ENCODE peak calls at places on chromosomes 12 and 14, in six cellular contexts. One of them, this sample, is unnamed.

GRCh38 chr12:57611810-57612710 is 825 bp downstream of the ARHGEF25 start:
- DNase-seq in CD8-positive, alpha-beta T cell: no peak
- DNase-seq in lower leg skin: no peak
- DNase-seq in left ventricle myocardium inferior: no peak
- DNase-seq in fibroblast of lung: no peak
- DNase-seq in astrocyte: no peak
- DNase-seq in this sample: no peak

GRCh38 chr14:58107947-58108552 is 44.0 kb downstream of the ARMH4 start:
- DNase-seq in CD8-positive, alpha-beta T cell: peak; percentile 27
- DNase-seq in lower leg skin: peak; percentile 22
- DNase-seq in left ventricle myocardium inferior: no peak
- DNase-seq in fibroblast of lung: peak; percentile 64
- DNase-seq in astrocyte: peak; percentile 40
- DNase-seq in this sample: peak; percentile 46

GRCh38 chr12:33828326-33828725 is 194.0 kb upstream of the ALG10 start:
- DNase-seq in CD8-positive, alpha-beta T cell: no peak
- DNase-seq in lower leg skin: no peak
- DNase-seq in left ventricle myocardium inferior: no peak
- DNase-seq in fibroblast of lung: no peak
- DNase-seq in astrocyte: no peak
- DNase-seq in this sample: no peak

GRCh38 chr12:69497308-69498026 is 27.3 kb downstream of the FRS2 start:
- DNase-seq in CD8-positive, alpha-beta T cell: no peak
- DNase-seq in lower leg skin: no peak
- DNase-seq in left ventricle myocardium inferior: no peak
- DNase-seq in fibroblast of lung: peak; percentile 39
- DNase-seq in astrocyte: no peak
- DNase-seq in this sample: no peak

GRCh38 chr14:28157887-28158791 is 608.4 kb upstream of the FOXG1 start:
- DNase-seq in CD8-positive, alpha-beta T cell: no peak
- DNase-seq in lower leg skin: no peak
- DNase-seq in left ventricle myocardium inferior: no peak
- DNase-seq in fibroblast of lung: no peak
- DNase-seq in astrocyte: no peak
- DNase-seq in this sample: no peak

GRCh38 chr12:32917094-32917611 is 20.6 kb upstream of the PKP2 start:
- DNase-seq in CD8-positive, alpha-beta T cell: no peak
- DNase-seq in lower leg skin: peak; percentile 28
- DNase-seq in left ventricle myocardium inferior: no peak
- DNase-seq in fibroblast of lung: peak; percentile 76
- DNase-seq in astrocyte: peak; percentile 67
- DNase-seq in this sample: no peak

GRCh38 chr14:100640481-100641273 is 53.5 kb upstream of the BEGAIN start:
- DNase-seq in CD8-positive, alpha-beta T cell: peak; percentile 78
- DNase-seq in lower leg skin: no peak
- DNase-seq in left ventricle myocardium inferior: no peak
- DNase-seq in fibroblast of lung: peak; percentile 79
- DNase-seq in astrocyte: peak; percentile 72
- DNase-seq in this sample: no peak

GRCh38 chr14:60736494-60736893 is 1.9 kb downstream of the MNAT1 start:
- DNase-seq in CD8-positive, alpha-beta T cell: no peak
- DNase-seq in lower leg skin: no peak
- DNase-seq in left ventricle myocardium inferior: no peak
- DNase-seq in fibroblast of lung: peak; percentile 85
- DNase-seq in astrocyte: peak; percentile 81
- DNase-seq in this sample: no peak

GRCh38 chr12:106442575-106442974 is 85.0 kb downstream of the POLR3B start:
- DNase-seq in CD8-positive, alpha-beta T cell: no peak
- DNase-seq in lower leg skin: no peak
- DNase-seq in left ventricle myocardium inferior: no peak
- DNase-seq in fibroblast of lung: no peak
- DNase-seq in astrocyte: no peak
- DNase-seq in this sample: no peak

GRCh38 chr12:114274131-114274530 is 131.8 kb downstream of the TBX5 start:
- DNase-seq in CD8-positive, alpha-beta T cell: no peak
- DNase-seq in lower leg skin: no peak
- DNase-seq in left ventricle myocardium inferior: no peak
- DNase-seq in fibroblast of lung: no peak
- DNase-seq in astrocyte: no peak
- DNase-seq in this sample: no peak

GRCh38 chr12:105084251-105085250 is at the start of gene ALDH1L2:
- DNase-seq in CD8-positive, alpha-beta T cell: peak; percentile 28
- DNase-seq in lower leg skin: peak; percentile 65
- DNase-seq in left ventricle myocardium inferior: peak; percentile 85
- DNase-seq in fibroblast of lung: peak; percentile 89
- DNase-seq in astrocyte: peak; percentile 79
- DNase-seq in this sample: peak; percentile 89

GRCh38 chr12:101642115-101643067 is 47.6 kb downstream of the MYBPC1 start:
- DNase-seq in CD8-positive, alpha-beta T cell: no peak
- DNase-seq in lower leg skin: no peak
- DNase-seq in left ventricle myocardium inferior: no peak
- DNase-seq in fibroblast of lung: no peak
- DNase-seq in astrocyte: no peak
- DNase-seq in this sample: no peak

GRCh38 chr12:19833775-19834501 is 394.6 kb downstream of the AEBP2 start:
- DNase-seq in CD8-positive, alpha-beta T cell: no peak
- DNase-seq in lower leg skin: no peak
- DNase-seq in left ventricle myocardium inferior: no peak
- DNase-seq in fibroblast of lung: peak; percentile 76
- DNase-seq in astrocyte: peak; percentile 69
- DNase-seq in this sample: no peak

GRCh38 chr14:97185186-97185585 is 388.0 kb downstream of the VRK1 start:
- DNase-seq in CD8-positive, alpha-beta T cell: peak; percentile 23
- DNase-seq in lower leg skin: no peak
- DNase-seq in left ventricle myocardium inferior: no peak
- DNase-seq in fibroblast of lung: peak; percentile 15
- DNase-seq in astrocyte: no peak
- DNase-seq in this sample: no peak

GRCh38 chr12:75315518-75315917 is 14.6 kb downstream of the CAPS2 start:
- DNase-seq in CD8-positive, alpha-beta T cell: no peak
- DNase-seq in lower leg skin: no peak
- DNase-seq in left ventricle myocardium inferior: no peak
- DNase-seq in fibroblast of lung: peak; percentile 82
- DNase-seq in astrocyte: peak; percentile 76
- DNase-seq in this sample: no peak

GRCh38 chr12:20369164-20370000 is 1.0 kb downstream of the PDE3A start:
- DNase-seq in CD8-positive, alpha-beta T cell: no peak
- DNase-seq in lower leg skin: peak; percentile 20
- DNase-seq in left ventricle myocardium inferior: peak; percentile 89
- DNase-seq in fibroblast of lung: peak; percentile 76
- DNase-seq in astrocyte: peak; percentile 62
- DNase-seq in this sample: no peak

DNA sequence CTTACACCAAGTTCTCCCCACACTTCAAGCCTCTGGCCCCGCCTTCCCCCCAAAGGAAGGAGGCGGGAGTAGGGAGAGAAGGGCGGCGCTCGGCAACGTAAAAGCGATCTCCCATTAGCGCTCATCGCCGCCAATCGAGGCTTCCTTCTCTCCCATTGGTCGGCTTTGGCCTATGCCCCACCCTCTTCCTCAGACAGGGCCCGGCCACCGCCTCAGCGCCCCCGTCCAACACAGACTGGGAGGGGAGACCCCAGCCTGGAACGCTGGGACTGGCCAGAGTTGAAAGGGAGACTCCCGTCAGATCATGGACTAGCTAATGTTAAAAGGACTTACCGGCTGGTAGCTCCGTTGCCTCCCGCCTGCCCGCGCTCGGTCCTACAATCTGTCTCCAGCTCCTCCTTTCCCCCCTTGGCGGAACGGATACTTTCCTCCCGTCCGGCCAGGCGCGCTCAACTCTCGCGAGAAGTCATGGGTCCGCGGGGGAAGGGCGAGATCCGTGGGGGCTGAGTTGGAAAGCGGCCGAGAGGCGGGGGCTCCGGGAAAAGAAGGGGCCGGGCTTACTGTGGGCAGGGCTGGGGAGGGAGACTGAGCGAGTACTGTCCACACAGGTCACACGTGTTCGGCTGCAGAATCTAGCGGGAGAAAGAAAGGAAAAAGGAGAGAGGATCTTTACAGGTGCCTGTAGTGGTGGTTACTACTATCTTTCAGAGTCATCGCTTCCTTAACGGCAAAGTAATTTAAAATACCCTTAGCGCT is at the start of gene ATF7:
- DNase-seq in CD8-positive, alpha-beta T cell: peak; percentile 99
- DNase-seq in lower leg skin: peak; percentile 97
- DNase-seq in left ventricle myocardium inferior: peak; percentile 98
- DNase-seq in fibroblast of lung: peak; percentile 96
- DNase-seq in astrocyte: peak; percentile 93
- DNase-seq in this sample: peak; percentile 96
- TF ChIP-seq CTCF in CD8-positive, alpha-beta T cell: no peak
- TF ChIP-seq CTCF in lower leg skin: no peak
- TF ChIP-seq CTCF in left ventricle myocardium inferior: peak; percentile 10
- TF ChIP-seq CTCF in fibroblast of lung: no peak
- TF ChIP-seq CTCF in astrocyte: no peak
- TF ChIP-seq CTCF in this sample: no peak

DNA sequence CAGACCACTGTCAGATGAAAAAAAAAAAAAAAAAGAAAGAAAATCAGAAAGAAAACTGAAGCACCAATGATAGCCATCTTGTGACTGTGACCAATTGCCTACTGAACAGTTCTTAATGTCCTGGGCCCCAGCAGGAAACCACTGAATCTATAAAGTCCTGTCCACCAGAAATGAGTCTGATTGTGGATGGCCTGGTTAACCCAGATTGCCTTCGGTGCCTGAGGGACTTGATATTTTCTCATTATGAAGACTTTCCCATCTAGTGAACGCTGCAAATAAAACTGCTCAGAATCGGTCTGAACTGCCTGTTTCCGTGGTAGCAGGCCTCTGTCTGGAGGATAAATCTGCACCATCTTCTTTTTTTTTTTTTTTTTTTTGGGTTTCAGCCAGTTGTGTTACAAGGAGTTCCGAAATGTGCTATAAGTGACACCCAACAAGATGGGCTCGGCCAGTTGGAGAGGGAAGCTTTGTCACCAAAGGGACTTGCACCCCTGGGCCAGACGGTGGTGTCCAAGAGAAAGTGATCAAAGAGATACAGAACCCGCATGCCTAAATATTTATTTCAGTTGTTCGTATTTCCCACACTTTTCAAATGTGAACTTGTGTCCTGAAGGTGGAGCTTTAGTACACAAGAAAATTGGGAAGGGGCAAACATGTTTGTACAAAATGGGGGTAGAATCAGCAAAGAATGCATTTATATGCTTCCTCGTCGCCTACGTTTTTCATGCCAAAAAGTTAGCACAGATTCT is 3.0 kb upstream of the PLXNC1 start:
- DNase-seq in CD8-positive, alpha-beta T cell: no peak
- DNase-seq in lower leg skin: no peak
- DNase-seq in left ventricle myocardium inferior: no peak
- DNase-seq in fibroblast of lung: peak; percentile 29
- DNase-seq in astrocyte: peak; percentile 19
- DNase-seq in this sample: peak; percentile 14
- TF ChIP-seq CTCF in CD8-positive, alpha-beta T cell: no peak
- TF ChIP-seq CTCF in lower leg skin: no peak
- TF ChIP-seq CTCF in left ventricle myocardium inferior: peak; percentile 53
- TF ChIP-seq CTCF in fibroblast of lung: peak; percentile 43
- TF ChIP-seq CTCF in astrocyte: peak; percentile 33
- TF ChIP-seq CTCF in this sample: peak; percentile 45

DNA sequence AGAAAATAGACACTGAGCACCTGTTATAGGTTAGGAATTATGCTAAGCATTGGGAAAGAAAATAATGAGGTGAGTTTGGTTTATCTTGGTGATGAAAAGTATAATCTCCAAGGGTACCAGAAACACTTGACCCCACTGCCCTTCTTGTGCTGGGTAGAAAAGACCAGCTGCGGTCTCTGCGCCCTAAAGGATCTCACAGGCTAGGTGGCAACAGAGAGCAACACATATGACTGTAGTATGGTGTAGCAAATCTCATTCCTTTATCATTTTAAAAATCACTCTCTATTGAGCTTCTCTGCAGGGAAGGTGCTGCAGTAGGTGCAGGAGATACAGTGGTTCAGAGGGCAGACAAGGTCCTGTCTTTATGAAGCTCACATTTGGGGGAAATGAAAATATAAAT is 26.1 kb downstream of the NRXN3 start:
- DNase-seq in CD8-positive, alpha-beta T cell: no peak
- DNase-seq in lower leg skin: no peak
- DNase-seq in left ventricle myocardium inferior: no peak
- DNase-seq in fibroblast of lung: no peak
- DNase-seq in astrocyte: no peak
- DNase-seq in this sample: no peak
- TF ChIP-seq CTCF in CD8-positive, alpha-beta T cell: no peak
- TF ChIP-seq CTCF in lower leg skin: no peak
- TF ChIP-seq CTCF in left ventricle myocardium inferior: no peak
- TF ChIP-seq CTCF in fibroblast of lung: no peak
- TF ChIP-seq CTCF in astrocyte: no peak
- TF ChIP-seq CTCF in this sample: no peak

GRCh38 chr14:31419179-31420012 is 954 bp downstream of the HEATR5A start:
- DNase-seq in CD8-positive, alpha-beta T cell: no peak
- DNase-seq in lower leg skin: no peak
- DNase-seq in left ventricle myocardium inferior: no peak
- DNase-seq in fibroblast of lung: peak; percentile 52
- DNase-seq in astrocyte: peak; percentile 29
- DNase-seq in this sample: no peak

GRCh38 chr14:31420013-31420318 is 384 bp downstream of the HEATR5A start:
- DNase-seq in CD8-positive, alpha-beta T cell: peak; percentile 20
- DNase-seq in lower leg skin: no peak
- DNase-seq in left ventricle myocardium inferior: peak; percentile 63
- DNase-seq in fibroblast of lung: no peak
- DNase-seq in astrocyte: no peak
- DNase-seq in this sample: no peak

GRCh38 chr14:31421200-31421599 is 850 bp upstream of the HEATR5A start:
- DNase-seq in CD8-positive, alpha-beta T cell: no peak
- DNase-seq in lower leg skin: no peak
- DNase-seq in left ventricle myocardium inferior: no peak
- DNase-seq in fibroblast of lung: no peak
- DNase-seq in astrocyte: no peak
- DNase-seq in this sample: no peak

GRCh38 chr14:31418440-31418839 is 1.9 kb downstream of the HEATR5A start:
- DNase-seq in CD8-positive, alpha-beta T cell: no peak
- DNase-seq in lower leg skin: no peak
- DNase-seq in left ventricle myocardium inferior: no peak
- DNase-seq in fibroblast of lung: no peak
- DNase-seq in astrocyte: no peak
- DNase-seq in this sample: no peak

DNA sequence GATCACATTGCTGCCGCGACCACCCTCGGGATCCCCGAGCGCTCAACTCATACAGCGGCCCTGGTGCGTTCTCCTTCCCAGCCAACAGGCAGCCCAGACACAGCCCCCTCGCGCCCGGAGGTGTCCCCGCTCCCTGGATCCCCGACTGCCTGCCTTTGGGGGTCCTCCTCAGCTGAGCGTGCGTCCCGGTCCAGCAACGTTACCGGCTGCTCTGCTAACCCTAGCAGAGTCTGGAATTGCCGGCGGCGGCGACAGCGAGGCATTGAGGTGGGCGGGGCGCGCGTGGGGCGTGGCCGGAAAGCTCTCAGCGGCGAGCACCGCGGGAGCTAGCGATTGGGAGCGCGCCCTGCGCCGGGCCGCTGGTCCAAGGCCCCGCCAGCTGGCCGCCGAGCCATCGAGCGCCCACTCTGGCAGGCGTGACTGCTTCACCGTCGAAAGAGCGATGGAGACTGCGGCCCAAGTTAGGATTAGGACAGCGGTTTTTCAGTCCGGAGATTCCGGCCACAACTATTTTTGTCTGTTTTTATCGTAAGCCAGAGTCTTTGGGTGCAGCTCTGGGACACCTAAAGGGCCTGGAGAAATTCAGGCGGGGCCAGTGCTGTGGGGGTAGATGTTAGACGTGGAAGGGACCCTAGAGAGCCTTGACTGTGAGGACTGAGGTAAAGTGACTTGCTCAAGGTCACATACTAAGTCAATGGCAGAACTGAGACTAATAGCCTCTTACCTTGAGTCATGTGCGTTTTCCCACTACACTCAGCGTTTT is at the start of gene HEATR5A:
- DNase-seq in CD8-positive, alpha-beta T cell: peak; percentile 93
- DNase-seq in lower leg skin: peak; percentile 93
- DNase-seq in left ventricle myocardium inferior: peak; percentile 97
- DNase-seq in fibroblast of lung: peak; percentile 96
- DNase-seq in astrocyte: peak; percentile 92
- DNase-seq in this sample: peak; percentile 90
- TF ChIP-seq CTCF in CD8-positive, alpha-beta T cell: no peak
- TF ChIP-seq CTCF in lower leg skin: no peak
- TF ChIP-seq CTCF in left ventricle myocardium inferior: peak; percentile 34
- TF ChIP-seq CTCF in fibroblast of lung: no peak
- TF ChIP-seq CTCF in astrocyte: no peak
- TF ChIP-seq CTCF in this sample: peak; percentile 18